ENCODE peak calls at places on chromosomes 4 and X, in eight cellular contexts. U is tibial nerve, D is activated B cell treated with CpG ODN at 0.5 μM for 24 hours, R is heart left ventricle, M is upper lobe of left lung, W is A549, I is omental fat pad, S is mesothelial cell of epicardium. A is an unnamed sample.

GRCh38 chr4:32022071-32022470 is 1301.9 kb downstream of the PCDH7 start:
- DNase-seq in U (no peak), D (no peak), R (no peak), M (no peak), W (peak), I (no peak), S (no peak), A (no peak)

GRCh38 chr4:70531981-70532380 is 13.6 kb downstream of the AMTN start:
- DNase-seq in U (no peak), D (no peak), R (no peak), M (no peak), W (peak), I (no peak), S (no peak), A (no peak)

GRCh38 chr4:100738388-100739165 is 220.8 kb upstream of the EMCN start:
- DNase-seq in U (peak), D (no peak), R (peak), M (no peak), W (peak), I (no peak), S (no peak), A (no peak)

GRCh38 chrX:17595456-17596035 is 141.7 kb upstream of the SCML1 start:
- DNase-seq in U (no peak), D (no peak), R (no peak), M (no peak), W (peak), I (no peak), S (no peak), A (no peak)

GRCh38 chr4:83197555-83198235 is 83.2 kb upstream of the PLAC8 start:
- DNase-seq in U (no peak), D (no peak), R (no peak), M (peak), W (no peak), I (no peak), S (no peak), A (no peak)

GRCh38 chr4:56906534-56906933 is 1.2 kb upstream of the REST start:
- DNase-seq in U (no peak), D (no peak), R (no peak), M (no peak), W (no peak), I (no peak), S (no peak), A (no peak)

GRCh38 chrX:107171369-107172102 is 34.7 kb downstream of the NUP62CL start:
- DNase-seq in U (no peak), D (no peak), R (no peak), M (no peak), W (no peak), I (no peak), S (no peak), A (no peak)

GRCh38 chr4:21012851-21013331 is 312.6 kb downstream of the PACRGL start:
- DNase-seq in U (no peak), D (no peak), R (no peak), M (no peak), W (no peak), I (no peak), S (no peak), A (no peak)

GRCh38 chr4:44916406-44916805 is 190.1 kb upstream of the GNPDA2 start:
- DNase-seq in U (no peak), D (no peak), R (no peak), M (no peak), W (peak), I (no peak), S (no peak), A (no peak)

GRCh38 chr4:48271048-48271452 is 1.4 kb upstream of the TEC start:
- DNase-seq in U (no peak), D (no peak), R (no peak), M (no peak), W (no peak), I (no peak), S (no peak), A (no peak)

GRCh38 chr4:48268956-48269860 is at the start of gene TEC:
- DNase-seq in U (peak), D (peak), R (no peak), M (peak), W (peak), I (no peak), S (no peak), A (peak)

GRCh38 chr4:48270516-48270897 is 869 bp upstream of the TEC start:
- DNase-seq in U (no peak), D (no peak), R (no peak), M (no peak), W (peak), I (no peak), S (no peak), A (no peak)

GRCh38 chr4:48271626-48272025 is 2.0 kb upstream of the TEC start:
- DNase-seq in U (no peak), D (no peak), R (no peak), M (no peak), W (no peak), I (no peak), S (no peak), A (no peak)

DNA sequence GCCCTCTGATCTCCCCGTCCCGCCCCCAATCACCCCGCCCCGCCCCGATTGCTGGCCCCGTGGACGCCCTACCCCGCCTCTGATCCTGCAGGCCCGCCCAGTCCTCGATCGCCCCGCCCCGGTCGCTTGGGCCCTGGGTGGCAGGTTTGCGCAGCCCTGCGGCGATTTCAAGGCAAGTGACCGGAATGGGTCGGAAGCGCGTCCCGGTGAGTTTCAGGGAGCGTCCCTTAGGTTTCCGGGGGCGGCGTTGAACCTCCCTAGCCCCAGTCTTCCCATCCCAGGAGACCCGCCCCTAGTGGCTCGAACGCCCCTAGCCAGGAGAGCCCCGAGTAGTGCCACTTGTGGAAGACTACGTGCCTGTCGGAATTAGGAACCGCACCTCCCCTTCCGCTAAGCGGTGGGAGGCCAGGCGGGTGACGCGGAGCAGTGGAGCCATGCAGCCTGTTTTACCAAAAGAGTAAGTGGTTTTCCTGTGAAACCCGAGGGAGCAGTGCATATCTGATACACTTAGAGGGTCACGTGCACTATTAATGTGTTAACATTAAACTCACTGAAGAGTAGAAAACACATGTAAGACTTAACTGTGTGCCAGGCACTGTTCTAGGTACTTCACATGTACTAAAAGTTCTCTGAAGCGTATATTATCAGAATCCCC is 350 bp upstream of the TEC start:
- DNase-seq in U (peak), D (peak), R (peak), M (peak), W (peak), I (peak), S (peak), A (peak)
- TF ChIP-seq CTCF in U (no peak), D (no peak), R (peak), M (no peak), W (no peak), I (no peak), S (no peak), A (peak)

DNA sequence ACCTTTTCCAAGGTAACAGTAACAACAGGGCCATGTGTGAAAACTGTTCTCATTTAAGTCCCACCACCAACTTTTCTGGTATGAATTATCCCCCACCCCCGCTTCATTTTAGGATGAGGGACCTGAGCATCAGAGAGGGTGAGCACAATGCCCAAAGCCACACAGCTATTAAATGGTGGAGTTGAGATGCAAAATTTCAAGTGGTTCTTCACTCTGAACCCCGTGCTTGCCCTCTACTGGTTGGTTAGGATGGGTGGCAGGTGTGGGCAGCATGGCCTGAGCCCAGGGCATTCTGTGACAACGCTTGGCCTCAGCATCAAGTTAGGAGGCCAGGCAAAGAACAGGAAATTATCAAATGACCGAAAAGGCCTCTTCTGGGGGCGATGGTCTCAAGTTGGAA is 33.5 kb downstream of the MED28 start:
- DNase-seq in U (no peak), D (no peak), R (no peak), M (no peak), W (peak), I (no peak), S (no peak), A (no peak)
- TF ChIP-seq CTCF in U (no peak), D (no peak), R (no peak), M (no peak), W (no peak), I (no peak), S (no peak), A (no peak)

GRCh38 chr4:26857278-26858034 is 3.2 kb upstream of the STIM2 start:
- DNase-seq in U (peak), D (peak), R (peak), M (peak), W (peak), I (peak), S (peak), A (peak)
- TF ChIP-seq CTCF in U (peak), D (no peak), R (no peak), M (no peak), W (no peak), I (no peak), S (no peak), A (peak)

DNA sequence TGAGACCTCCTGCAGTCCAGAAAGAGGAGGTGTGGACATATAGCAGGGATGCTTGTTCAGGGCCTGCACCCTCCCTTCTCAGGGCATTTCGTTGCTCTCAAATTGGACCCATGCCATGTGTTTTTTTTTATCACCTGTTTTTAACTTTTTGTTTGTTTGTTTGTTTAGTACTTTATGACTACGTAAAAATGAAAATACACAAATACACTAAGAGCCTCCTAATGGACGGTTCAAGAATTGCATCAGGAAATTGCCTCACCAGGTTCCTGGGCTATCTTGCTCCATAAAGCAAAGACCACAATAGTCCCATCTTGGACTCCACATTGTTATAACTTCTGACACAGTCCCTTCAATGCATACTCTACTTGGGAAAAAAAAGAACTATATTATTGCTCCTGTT is 1685.9 kb upstream of the TENM3 start:
- DNase-seq in U (no peak), D (no peak), R (no peak), M (no peak), W (no peak), I (no peak), S (no peak), A (no peak)
- TF ChIP-seq CTCF in U (no peak), D (no peak), R (no peak), M (no peak), W (no peak), I (no peak), S (no peak), A (peak)

GRCh38 chrX:150772150-150772970 is 79.2 kb downstream of the MTMR1 start:
- DNase-seq in U (peak), D (peak), R (peak), M (peak), W (peak), I (peak), S (peak), A (peak)
- TF ChIP-seq CTCF in U (peak), D (no peak), R (peak), M (peak), W (peak), I (peak), S (peak), A (peak)

GRCh38 chr4:153645183-153645582 is 38.9 kb upstream of the TLR2 start:
- DNase-seq in U (no peak), D (no peak), R (no peak), M (no peak), W (no peak), I (no peak), S (no peak), A (no peak)

GRCh38 chr4:153651041-153651960 is 32.8 kb upstream of the TLR2 start:
- DNase-seq in U (peak), D (no peak), R (peak), M (peak), W (no peak), I (no peak), S (no peak), A (no peak)

GRCh38 chr4:153651961-153652784 is 31.9 kb upstream of the TLR2 start:
- DNase-seq in U (no peak), D (no peak), R (no peak), M (peak), W (no peak), I (no peak), S (no peak), A (no peak)

GRCh38 chr4:153647975-153648374 is 36.1 kb upstream of the TLR2 start:
- DNase-seq in U (no peak), D (no peak), R (no peak), M (no peak), W (no peak), I (no peak), S (no peak), A (no peak)

GRCh38 chr4:153649572-153649991 is 34.5 kb upstream of the TLR2 start:
- DNase-seq in U (no peak), D (no peak), R (no peak), M (no peak), W (peak), I (no peak), S (no peak), A (no peak)
- TF ChIP-seq CTCF in U (no peak), D (no peak), R (peak), M (no peak), W (peak), I (no peak), S (no peak), A (peak)